ENCODE peak calls at places on chromosomes 2 and 18, in five cellular contexts. V is NCI-H345; C is stimulated activated CD8-positive, alpha-beta memory T cell treated with anti-CD3 and anti-CD28 coated beads, Interleukin-12 subunit alpha, Interleukin-12 subunit beta, amount 100 ng/mL, for 1 hour; R is neural crest cell; F is HuH-7. B is an unnamed sample.

GRCh38 chr2:28586864-28587263 is 91.0 kb downstream of the PLB1 start:
- DNase-seq in V (no peak), C (peak; percentile 19), R (no peak), F (no peak), B (no peak)

GRCh38 chr18:9290171-9290570 is 44.4 kb upstream of the TWSG1 start:
- DNase-seq in V (no peak), C (no peak), R (no peak), F (no peak), B (no peak)

GRCh38 chr18:77851798-77852197 is 602.1 kb downstream of the GALR1 start:
- DNase-seq in V (peak; percentile 49), C (no peak), R (no peak), F (no peak), B (no peak)

GRCh38 chr2:112065966-112066365 is 10.9 kb downstream of the TMEM87B start:
- DNase-seq in V (no peak), C (no peak), R (no peak), F (no peak), B (no peak)

GRCh38 chr2:119487434-119488244 is 36.6 kb downstream of the SCTR start:
- DNase-seq in V (no peak), C (no peak), R (no peak), F (peak; percentile 82), B (no peak)

GRCh38 chr2:85840091-85840490 is 48.7 kb downstream of the ST3GAL5 start:
- DNase-seq in V (no peak), C (no peak), R (no peak), F (no peak), B (no peak)

GRCh38 chr2:46794693-46795317 is 120.8 kb downstream of the MCFD2 start:
- DNase-seq in V (no peak), C (no peak), R (no peak), F (no peak), B (no peak)

GRCh38 chr2:27072950-27073349 is 1.5 kb upstream of the OST4 start:
- DNase-seq in V (no peak), C (no peak), R (no peak), F (no peak), B (no peak)

GRCh38 chr2:207121784-207122183 is 44.0 kb downstream of the KLF7 start:
- DNase-seq in V (no peak), C (no peak), R (no peak), F (no peak), B (no peak)

B was measured in nephron progenitor cell.